ENCODE peak calls at places on chromosomes 5 and 9, in seven cellular contexts. S is upper lobe of right lung; F is HCT116; T is Peyer's patch; K is CD4-positive, alpha-beta memory T cell; W is PC-9; A is tibial nerve. P is an unnamed sample.

GRCh38 chr5:82570-82969 is 9.4 kb upstream of the PLEKHG4B start:
- DNase-seq in S (no peak), F (no peak), T (no peak), K (no peak), W (no peak), A (no peak), P (no peak)

GRCh38 chr9:81410201-81410600 is 279.1 kb downstream of the TLE1 start:
- DNase-seq in S (no peak), F (peak; percentile 12), T (no peak), K (no peak), W (peak; percentile 82), A (no peak), P (no peak)

GRCh38 chr9:89022071-89022721 is 30.9 kb downstream of the S1PR3 start:
- DNase-seq in S (peak; percentile 90), F (no peak), T (no peak), K (no peak), W (peak; percentile 95), A (no peak), P (no peak)

GRCh38 chr5:147912015-147912414 is 5.7 kb upstream of the C5orf46 start:
- DNase-seq in S (no peak), F (no peak), T (no peak), K (no peak), W (no peak), A (no peak), P (no peak)

GRCh38 chr5:157303667-157304327 is 37.9 kb downstream of the CYFIP2 start:
- DNase-seq in S (no peak), F (no peak), T (no peak), K (peak; percentile 57), W (no peak), A (no peak), P (peak; percentile 33)

GRCh38 chr5:56552612-56553268 is 262.6 kb upstream of the MAP3K1 start:
- DNase-seq in S (no peak), F (no peak), T (no peak), K (no peak), W (no peak), A (no peak), P (no peak)

GRCh38 chr5:173909205-173909604 is 21.1 kb downstream of the CPEB4 start:
- DNase-seq in S (no peak), F (no peak), T (no peak), K (no peak), W (no peak), A (no peak), P (peak; percentile 62)

GRCh38 chr9:95341262-95342011 is 23.9 kb upstream of the FANCC start:
- DNase-seq in S (no peak), F (no peak), T (no peak), K (no peak), W (peak; percentile 52), A (no peak), P (no peak)

GRCh38 chr5:103262422-103262871 is 3.9 kb downstream of the MACIR start:
- DNase-seq in S (no peak), F (no peak), T (no peak), K (no peak), W (peak; percentile 50), A (no peak), P (no peak)

GRCh38 chr9:69759478-69760277 is at the start of gene PTAR1:
- DNase-seq in S (peak; percentile 96), F (peak; percentile 68), T (peak; percentile 88), K (peak; percentile 87), W (peak; percentile 61), A (peak; percentile 90), P (peak; percentile 92)

GRCh38 chr5:154203798-154204578 is 13.5 kb downstream of the GALNT10 start:
- DNase-seq in S (no peak), F (no peak), T (no peak), K (no peak), W (no peak), A (no peak), P (no peak)

GRCh38 chr5:83066548-83067110 is 10.6 kb downstream of the TMEM167A start:
- DNase-seq in S (no peak), F (no peak), T (no peak), K (no peak), W (no peak), A (no peak), P (no peak)

GRCh38 chr5:83071286-83071685 is 5.9 kb downstream of the TMEM167A start:
- DNase-seq in S (no peak), F (no peak), T (no peak), K (no peak), W (no peak), A (no peak), P (no peak)

GRCh38 chr5:83072946-83073345 is 4.2 kb downstream of the TMEM167A start:
- DNase-seq in S (no peak), F (no peak), T (no peak), K (no peak), W (no peak), A (no peak), P (no peak)

GRCh38 chr5:83069406-83069805 is 7.8 kb downstream of the TMEM167A start:
- DNase-seq in S (no peak), F (no peak), T (no peak), K (no peak), W (no peak), A (no peak), P (no peak)
- H3K4me1 ChIP-seq in S (peaks cover 23% of the 10 kb centered on the region), F (no peaks in the 10 kb centered on the region), T (peaks cover 5% of the 10 kb centered on the region), K (peaks cover 53% of the 10 kb centered on the region), W (no peaks in the 10 kb centered on the region), A (peaks cover 69% of the 10 kb centered on the region), P (peaks cover 57% of the 10 kb centered on the region)

GRCh38 chr5:66515209-66515608 is 81.0 kb upstream of the MAST4 start:
- DNase-seq in S (no peak), F (no peak), T (no peak), K (no peak), W (no peak), A (no peak), P (no peak)
- H3K27ac ChIP-seq in S (no peak overlapping the region), F (no peak overlapping the region), T (peak overlapping the region; percentile 61), K (no peak overlapping the region), W (no peak overlapping the region), A (no peak overlapping the region), P (no peak overlapping the region)

GRCh38 chr5:141135030-141135717 is at the start of gene PCDHB5:
- DNase-seq in S (no peak), F (no peak), T (no peak), K (no peak), W (no peak), A (no peak), P (no peak)
- H3K9me3 ChIP-seq in S (peaks cover 24% of the 10 kb centered on the region), F (no peaks in the 10 kb centered on the region), T (no peaks in the 10 kb centered on the region), K (no peaks in the 10 kb centered on the region), W (no peaks in the 10 kb centered on the region), A (no peaks in the 10 kb centered on the region), P (peaks cover 88% of the 10 kb centered on the region)

DNA sequence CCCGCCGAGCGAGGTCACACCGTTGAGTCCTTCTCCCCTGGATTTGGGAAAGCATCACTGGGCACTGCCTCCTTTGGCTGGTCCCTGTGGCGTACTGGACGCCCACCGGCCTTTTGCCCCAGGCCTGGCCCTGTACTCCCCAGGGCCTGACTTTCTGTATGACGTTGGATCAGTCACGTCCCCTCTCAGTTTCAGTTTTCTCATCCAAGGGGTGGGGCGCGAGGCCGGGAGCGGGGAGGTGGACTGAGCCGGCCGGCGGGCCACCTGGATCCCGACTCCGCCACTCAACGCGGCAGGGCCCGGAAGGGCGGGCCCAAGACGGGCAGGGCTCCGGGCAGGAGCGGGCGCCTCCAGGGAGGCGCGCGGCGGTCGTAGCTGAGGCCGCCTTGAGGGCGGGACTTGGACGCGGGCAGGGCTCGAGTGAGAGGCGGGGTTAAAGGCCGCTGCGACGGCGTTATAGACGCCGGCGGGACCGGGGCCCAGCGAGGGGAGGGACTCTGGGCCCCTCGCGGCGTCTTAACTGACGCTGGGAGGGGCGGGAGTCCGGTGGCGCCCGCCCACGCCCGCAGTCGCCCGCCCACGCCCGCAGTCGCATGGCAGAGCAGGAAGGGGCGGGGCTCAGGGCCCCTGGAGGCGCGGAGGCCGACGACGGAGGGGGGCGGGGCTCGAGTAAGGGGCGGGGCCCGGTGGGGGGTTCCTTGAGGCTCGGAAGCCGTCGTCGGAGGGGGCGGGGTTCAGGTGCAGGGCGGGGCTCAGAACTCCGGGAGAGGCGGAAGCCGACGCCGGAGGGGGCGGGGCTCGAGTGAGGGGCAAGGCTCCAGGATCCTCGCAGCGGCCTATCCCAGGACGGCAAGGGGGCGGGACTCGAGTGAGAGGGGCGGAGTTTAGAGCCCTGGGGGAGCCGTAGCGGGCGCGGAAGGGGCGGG is 549 bp upstream of the CARD19 start:
- DNase-seq in S (peak; percentile 100), F (peak; percentile 96), T (peak; percentile 100), K (peak; percentile 100), W (peak; percentile 90), A (peak; percentile 99), P (peak; percentile 100)
- H3K4me1 ChIP-seq in S (peaks cover 59% of the 10 kb centered on the region), F (peaks cover 41% of the 10 kb centered on the region), T (peaks cover 49% of the 10 kb centered on the region), K (peaks cover 69% of the 10 kb centered on the region), W (peaks cover 57% of the 10 kb centered on the region), A (peaks cover 78% of the 10 kb centered on the region), P (peaks cover 51% of the 10 kb centered on the region)

DNA sequence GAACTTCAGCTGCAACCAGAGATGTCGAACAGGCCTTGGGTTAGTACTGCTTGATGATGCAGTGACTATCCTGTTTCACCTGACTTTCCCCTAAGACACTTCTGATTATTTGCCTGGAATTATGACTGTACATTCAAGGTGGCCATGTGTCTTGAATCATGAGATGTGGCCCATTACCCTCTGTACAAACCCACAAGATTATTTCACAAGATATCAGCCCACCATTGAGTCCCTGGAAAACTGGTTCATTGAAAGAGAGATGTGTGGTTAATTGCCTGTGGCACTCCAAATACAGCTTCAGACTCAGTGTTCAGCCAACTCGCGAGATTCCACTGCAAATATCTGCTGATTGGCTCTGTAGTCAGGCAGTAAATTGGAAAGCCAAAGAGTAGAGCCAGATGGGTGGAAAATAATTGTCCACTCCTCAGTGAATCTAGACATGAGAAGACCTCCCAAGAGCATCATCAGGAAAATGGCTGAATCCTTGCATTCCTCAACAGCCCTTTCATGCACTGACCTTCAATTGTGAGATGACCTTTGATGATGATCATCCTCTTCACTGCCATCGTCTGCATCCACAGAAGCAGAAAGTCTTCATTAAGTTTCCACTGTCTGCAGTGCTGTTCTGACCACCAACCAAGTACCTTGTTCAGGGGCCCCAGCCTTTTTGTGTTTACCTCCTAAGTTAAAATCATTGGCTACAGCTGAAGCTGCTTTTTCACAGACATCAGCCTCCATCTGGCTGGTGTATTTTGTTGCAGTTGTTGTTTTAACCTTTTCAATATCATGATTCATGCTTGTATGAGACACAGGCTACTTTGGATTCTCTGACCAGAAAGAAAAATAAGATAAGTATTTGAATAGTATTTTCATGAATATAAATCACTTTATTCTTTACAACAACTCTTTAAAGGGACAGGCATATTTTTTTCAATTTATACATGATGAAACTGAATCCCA is 75.2 kb downstream of the ESM1 start:
- DNase-seq in S (no peak), F (no peak), T (no peak), K (no peak), W (no peak), A (no peak), P (no peak)
- H3K27ac ChIP-seq in S (no peak overlapping the region), F (no peak overlapping the region), T (no peak overlapping the region), K (no peak overlapping the region), W (no peak overlapping the region), A (no peak overlapping the region), P (no peak overlapping the region)

GRCh38 chr5:36897616-36898015 is 21.0 kb downstream of the NIPBL start:
- DNase-seq in S (no peak), F (no peak), T (no peak), K (no peak), W (peak; percentile 38), A (no peak), P (no peak)

GRCh38 chr5:36902353-36902752 is 25.8 kb downstream of the NIPBL start:
- DNase-seq in S (no peak), F (no peak), T (no peak), K (no peak), W (no peak), A (no peak), P (no peak)

GRCh38 chr5:36899860-36900259 is 23.3 kb downstream of the NIPBL start:
- DNase-seq in S (no peak), F (no peak), T (no peak), K (no peak), W (no peak), A (no peak), P (no peak)

GRCh38 chr5:36901856-36902255 is 25.3 kb downstream of the NIPBL start:
- DNase-seq in S (no peak), F (no peak), T (no peak), K (no peak), W (no peak), A (no peak), P (no peak)

GRCh38 chr5:36900279-36900678 is 23.7 kb downstream of the NIPBL start:
- DNase-seq in S (no peak), F (no peak), T (no peak), K (no peak), W (peak; percentile 18), A (no peak), P (no peak)
- H3K9me3 ChIP-seq in S (peaks cover 7% of the 10 kb centered on the region), F (no peaks in the 10 kb centered on the region), T (no peaks in the 10 kb centered on the region), K (no peaks in the 10 kb centered on the region), W (no peaks in the 10 kb centered on the region), A (no peaks in the 10 kb centered on the region), P (no peaks in the 10 kb centered on the region)